ENCODE peak calls at places on chromosomes 12 and 14, in five cellular contexts. One of them, this sample, is unnamed.

GRCh38 chr12:54054442-54055332 is 1.1 kb downstream of the HOXC4 start:
- DNase-seq in GM12878: no peak
- DNase-seq in A549: no peak
- DNase-seq in K562: no peak
- DNase-seq in HepG2: no peak
- DNase-seq in this sample: no peak

GRCh38 chr14:87712386-87713113 is 280.4 kb downstream of the GALC start:
- DNase-seq in GM12878: no peak
- DNase-seq in A549: no peak
- DNase-seq in K562: no peak
- DNase-seq in HepG2: no peak
- DNase-seq in this sample: no peak

GRCh38 chr14:94458558-94459200 is 6.1 kb upstream of the SERPINA11 start:
- DNase-seq in GM12878: no peak
- DNase-seq in A549: no peak
- DNase-seq in K562: no peak
- DNase-seq in HepG2: no peak
- DNase-seq in this sample: no peak

GRCh38 chr12:99257672-99258071 is 389.9 kb upstream of the GARIN6 start:
- DNase-seq in GM12878: no peak
- DNase-seq in A549: no peak
- DNase-seq in K562: no peak
- DNase-seq in HepG2: no peak
- DNase-seq in this sample: no peak

GRCh38 chr14:34628681-34629135 is 1.2 kb downstream of the SNX6 start:
- DNase-seq in GM12878: no peak
- DNase-seq in A549: peak; percentile 26
- DNase-seq in K562: peak; percentile 32
- DNase-seq in HepG2: peak; percentile 48
- DNase-seq in this sample: no peak

GRCh38 chr14:85481471-85481870 is 48.5 kb upstream of the FLRT2 start:
- DNase-seq in GM12878: no peak
- DNase-seq in A549: no peak
- DNase-seq in K562: no peak
- DNase-seq in HepG2: no peak
- DNase-seq in this sample: no peak

GRCh38 chr14:73599494-73599893 is 7.8 kb downstream of the ACOT4 start:
- DNase-seq in GM12878: no peak
- DNase-seq in A549: no peak
- DNase-seq in K562: no peak
- DNase-seq in HepG2: no peak
- DNase-seq in this sample: no peak

GRCh38 chr12:32281098-32281497 is 118.3 kb upstream of the FGD4 start:
- DNase-seq in GM12878: no peak
- DNase-seq in A549: no peak
- DNase-seq in K562: no peak
- DNase-seq in HepG2: no peak
- DNase-seq in this sample: no peak

GRCh38 chr14:93239869-93240677 is 33.0 kb downstream of the UBR7 start:
- DNase-seq in GM12878: no peak
- DNase-seq in A549: peak; percentile 80
- DNase-seq in K562: no peak
- DNase-seq in HepG2: no peak
- DNase-seq in this sample: no peak

GRCh38 chr12:128323526-128323925 is 56.6 kb downstream of the TMEM132C start:
- DNase-seq in GM12878: no peak
- DNase-seq in A549: no peak
- DNase-seq in K562: no peak
- DNase-seq in HepG2: no peak
- DNase-seq in this sample: no peak

GRCh38 chr12:101954681-101955080 is 77.3 kb downstream of the DRAM1 start:
- DNase-seq in GM12878: no peak
- DNase-seq in A549: no peak
- DNase-seq in K562: no peak
- DNase-seq in HepG2: no peak
- DNase-seq in this sample: no peak

GRCh38 chr14:101834387-101835165 is 73.1 kb downstream of the PPP2R5C start:
- DNase-seq in GM12878: no peak
- DNase-seq in A549: peak; percentile 16
- DNase-seq in K562: no peak
- DNase-seq in HepG2: no peak
- DNase-seq in this sample: no peak

GRCh38 chr12:12072064-12072760 is 1.5 kb downstream of the BCL2L14 start:
- DNase-seq in GM12878: peak; percentile 12
- DNase-seq in A549: no peak
- DNase-seq in K562: no peak
- DNase-seq in HepG2: peak; percentile 38
- DNase-seq in this sample: no peak

GRCh38 chr12:52318241-52318990 is 2.8 kb downstream of the KRT83 start:
- DNase-seq in GM12878: no peak
- DNase-seq in A549: no peak
- DNase-seq in K562: no peak
- DNase-seq in HepG2: no peak
- DNase-seq in this sample: no peak

GRCh38 chr12:23204933-23205778 is 580.2 kb downstream of the ETNK1 start:
- DNase-seq in GM12878: peak; percentile 27
- DNase-seq in A549: peak; percentile 57
- DNase-seq in K562: peak; percentile 68
- DNase-seq in HepG2: peak; percentile 54
- DNase-seq in this sample: no peak

GRCh38 chr12:12381982-12382381 is 25.1 kb downstream of the BORCS5 start:
- DNase-seq in GM12878: no peak
- DNase-seq in A549: no peak
- DNase-seq in K562: no peak
- DNase-seq in HepG2: no peak
- DNase-seq in this sample: no peak

GRCh38 chr12:101939856-101940265 is 62.5 kb downstream of the DRAM1 start:
- DNase-seq in GM12878: no peak
- DNase-seq in A549: peak; percentile 71
- DNase-seq in K562: peak; percentile 67
- DNase-seq in HepG2: peak; percentile 60
- DNase-seq in this sample: peak; percentile 59

GRCh38 chr12:130041983-130042812 is 120.1 kb upstream of the FZD10 start:
- DNase-seq in GM12878: no peak
- DNase-seq in A549: no peak
- DNase-seq in K562: peak; percentile 64
- DNase-seq in HepG2: no peak
- DNase-seq in this sample: peak; percentile 68

GRCh38 chr12:121799175-121799841 is 4.5 kb upstream of the SETD1B start:
- DNase-seq in GM12878: no peak
- DNase-seq in A549: peak; percentile 94
- DNase-seq in K562: peak; percentile 59
- DNase-seq in HepG2: peak; percentile 77
- DNase-seq in this sample: no peak

GRCh38 chr12:24889403-24889802 is 59.5 kb downstream of the BCAT1 start:
- DNase-seq in GM12878: no peak
- DNase-seq in A549: no peak
- DNase-seq in K562: no peak
- DNase-seq in HepG2: no peak
- DNase-seq in this sample: no peak

GRCh38 chr12:12507121-12507520 is 55.5 kb downstream of the DUSP16 start:
- DNase-seq in GM12878: no peak
- DNase-seq in A549: no peak
- DNase-seq in K562: no peak
- DNase-seq in HepG2: no peak
- DNase-seq in this sample: no peak

GRCh38 chr12:27652174-27652763 is 44.0 kb upstream of the REP15 start:
- DNase-seq in GM12878: peak; percentile 8
- DNase-seq in A549: peak; percentile 82
- DNase-seq in K562: peak; percentile 59
- DNase-seq in HepG2: peak; percentile 71
- DNase-seq in this sample: peak; percentile 41

DNA sequence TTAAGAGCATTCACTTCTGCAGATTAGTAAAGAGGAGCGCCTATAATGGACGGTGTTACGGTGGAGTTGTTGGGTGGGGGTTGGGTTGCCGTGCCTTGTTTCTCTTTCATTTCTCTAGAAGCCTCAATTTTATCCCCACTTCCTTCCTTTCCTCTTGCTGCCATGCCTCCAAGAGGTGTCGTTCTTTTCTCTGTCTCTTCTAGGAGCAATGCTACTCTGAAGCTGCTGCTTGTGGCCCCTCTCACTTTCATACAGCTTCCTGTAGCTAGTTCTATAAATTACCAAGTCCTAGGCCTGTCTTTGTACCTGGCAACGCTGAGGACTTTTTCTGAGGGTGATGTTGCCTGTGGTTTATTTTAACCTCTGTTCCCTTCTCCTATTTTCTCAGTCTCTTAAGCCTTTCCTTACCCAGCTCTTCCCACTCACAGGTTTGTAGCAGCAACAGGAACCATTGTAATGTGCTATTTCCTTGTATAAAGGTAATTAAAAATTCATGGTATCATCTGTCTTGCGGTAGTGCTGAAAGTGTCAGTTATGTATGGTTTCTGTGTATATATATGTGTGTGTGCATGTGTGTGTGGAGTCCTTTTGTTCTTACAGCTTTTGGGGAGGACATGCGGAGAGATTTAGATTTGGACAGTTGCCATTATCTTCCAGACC is 44.0 kb downstream of the DDHD1 start:
- DNase-seq in GM12878: peak; percentile 82
- DNase-seq in A549: no peak
- DNase-seq in K562: no peak
- DNase-seq in HepG2: no peak
- DNase-seq in this sample: no peak
- TF ChIP-seq ESRRA in GM12878: no peak
- TF ChIP-seq ESRRA in A549: no peak
- TF ChIP-seq ESRRA in K562: no peak
- TF ChIP-seq ESRRA in HepG2: no peak
- TF ChIP-seq ESRRA in this sample: no peak

DNA sequence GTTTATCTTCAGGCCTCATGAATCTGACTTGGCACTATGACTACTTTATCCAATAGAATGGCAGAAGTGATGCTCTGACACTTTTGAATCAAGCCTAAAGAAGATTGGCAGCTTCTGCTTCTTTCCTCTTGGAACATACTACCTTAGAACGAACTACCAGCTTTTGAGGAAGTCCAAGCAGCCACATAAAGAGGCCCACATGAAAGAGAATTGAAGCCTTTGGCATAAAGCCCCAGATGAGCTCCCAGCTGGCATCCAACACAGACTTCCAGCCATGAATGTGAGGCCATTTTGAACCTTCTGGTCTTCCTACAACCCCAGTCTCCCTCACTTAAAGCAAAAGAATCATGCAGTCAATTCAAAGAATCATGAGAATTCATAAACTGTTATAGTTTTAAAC is 65.8 kb downstream of the EEA1 start:
- DNase-seq in GM12878: no peak
- DNase-seq in A549: no peak
- DNase-seq in K562: no peak
- DNase-seq in HepG2: no peak
- DNase-seq in this sample: no peak
- TF ChIP-seq ESRRA in GM12878: no peak
- TF ChIP-seq ESRRA in A549: no peak
- TF ChIP-seq ESRRA in K562: no peak
- TF ChIP-seq ESRRA in HepG2: no peak
- TF ChIP-seq ESRRA in this sample: no peak

GRCh38 chr14:56199095-56199975 is 81.1 kb downstream of the PELI2 start:
- DNase-seq in GM12878: peak; percentile 32
- DNase-seq in A549: peak; percentile 95
- DNase-seq in K562: peak; percentile 32
- DNase-seq in HepG2: no peak
- DNase-seq in this sample: no peak
- TF ChIP-seq ESRRA in GM12878: no peak
- TF ChIP-seq ESRRA in A549: no peak
- TF ChIP-seq ESRRA in K562: no peak
- TF ChIP-seq ESRRA in HepG2: no peak
- TF ChIP-seq ESRRA in this sample: no peak

GRCh38 chr12:6367969-6368892 is 7.1 kb downstream of the SCNN1A start:
- DNase-seq in GM12878: no peak
- DNase-seq in A549: peak; percentile 67
- DNase-seq in K562: no peak
- DNase-seq in HepG2: no peak
- DNase-seq in this sample: no peak
- TF ChIP-seq ESRRA in GM12878: no peak
- TF ChIP-seq ESRRA in A549: no peak
- TF ChIP-seq ESRRA in K562: no peak
- TF ChIP-seq ESRRA in HepG2: no peak
- TF ChIP-seq ESRRA in this sample: no peak

This sample was measured in WTC11.